ENCODE peak calls at places on chromosomes 3 and 15, in ten cellular contexts. A, V, J, E, B, Z, S, W, H and C are unnamed samples. For H3K9me3, the result is how much of the 10 kb centered on the place peaks cover.

GRCh38 chr3:115784739-115785571 is 161.6 kb downstream of the GAP43 start:
- DNase-seq in E (no peak), V (peak), S (no peak), B (no peak), H (no peak), A (no peak), J (no peak), W (no peak), Z (no peak), C (no peak)

GRCh38 chr3:148957586-148957985 is 33.8 kb upstream of the GYG1 start:
- DNase-seq in S (no peak), W (no peak), H (no peak), V (no peak), Z (peak), E (no peak), A (no peak), J (no peak), B (no peak), C (no peak)

GRCh38 chr3:14829811-14830210 is 11.0 kb downstream of the FGD5 start:
- DNase-seq in A (no peak), Z (no peak), E (no peak), J (no peak), W (no peak), S (no peak), V (no peak), B (peak), H (no peak), C (no peak)

GRCh38 chr15:73804421-73804820 is 51.3 kb upstream of the INSYN1 start:
- DNase-seq in H (no peak), Z (no peak), J (no peak), W (no peak), A (no peak), B (no peak), V (no peak), E (no peak), S (no peak), C (no peak)

GRCh38 chr3:28240440-28240839 is 979 bp upstream of the CMC1 start:
- DNase-seq in E (no peak), S (no peak), A (no peak), V (no peak), H (no peak), J (no peak), B (no peak), W (no peak), Z (peak), C (no peak)

GRCh38 chr3:197495499-197495898 is 60.3 kb downstream of the BDH1 start:
- DNase-seq in A (no peak), B (no peak), J (no peak), V (no peak), S (no peak), E (no peak), W (no peak), H (no peak), Z (no peak), C (no peak)

GRCh38 chr3:188529228-188529627 is 375.3 kb downstream of the LPP start:
- DNase-seq in E (no peak), W (no peak), V (no peak), J (no peak), H (no peak), B (no peak), S (no peak), A (no peak), Z (no peak), C (no peak)

GRCh38 chr15:71752604-71753289 is 57.6 kb upstream of the NR2E3 start:
- DNase-seq in V (peak), B (peak), E (no peak), W (peak), S (no peak), A (no peak), Z (peak), J (peak), H (peak), C (no peak)

GRCh38 chr15:74655424-74655823 is 39.8 kb downstream of the CLK3 start:
- DNase-seq in S (no peak), W (no peak), B (no peak), H (no peak), E (no peak), A (no peak), V (no peak), J (no peak), Z (no peak), C (no peak)

GRCh38 chr3:134496481-134497071 is 10.7 kb downstream of the CEP63 start:
- DNase-seq in S (no peak), W (no peak), J (no peak), B (no peak), V (no peak), A (no peak), Z (no peak), E (no peak), H (no peak), C (no peak)

GRCh38 chr3:179801263-179801662 is 148.4 kb downstream of the USP13 start:
- DNase-seq in S (no peak), H (no peak), V (no peak), E (no peak), W (no peak), A (no peak), Z (peak), J (no peak), B (no peak), C (no peak)

GRCh38 chr3:60841355-60841754 is 409.9 kb downstream of the FHIT start:
- DNase-seq in E (no peak), A (no peak), W (no peak), V (no peak), Z (peak), S (no peak), H (no peak), B (no peak), J (no peak), C (no peak)

GRCh38 chr15:39009740-39010139 is 445.1 kb upstream of the RASGRP1 start:
- DNase-seq in W (no peak), J (no peak), E (no peak), Z (no peak), H (no peak), A (no peak), V (no peak), S (no peak), B (no peak), C (no peak)

GRCh38 chr15:58748040-58748786 is 1.3 kb downstream of the ADAM10 start:
- DNase-seq in S (peak), A (peak), J (no peak), H (no peak), V (no peak), E (no peak), W (no peak), Z (no peak), B (no peak), C (peak)

GRCh38 chr3:63462732-63463131 is 184.6 kb downstream of the SYNPR start:
- DNase-seq in H (no peak), B (no peak), W (no peak), A (no peak), V (no peak), E (no peak), Z (no peak), J (no peak), S (no peak), C (no peak)
- H3K4me3 ChIP-seq in H (no peak), B (no peak), W (no peak), A (no peak), V (no peak), E (no peak), Z (no peak), J (no peak), S (no peak), C (no peak)

DNA sequence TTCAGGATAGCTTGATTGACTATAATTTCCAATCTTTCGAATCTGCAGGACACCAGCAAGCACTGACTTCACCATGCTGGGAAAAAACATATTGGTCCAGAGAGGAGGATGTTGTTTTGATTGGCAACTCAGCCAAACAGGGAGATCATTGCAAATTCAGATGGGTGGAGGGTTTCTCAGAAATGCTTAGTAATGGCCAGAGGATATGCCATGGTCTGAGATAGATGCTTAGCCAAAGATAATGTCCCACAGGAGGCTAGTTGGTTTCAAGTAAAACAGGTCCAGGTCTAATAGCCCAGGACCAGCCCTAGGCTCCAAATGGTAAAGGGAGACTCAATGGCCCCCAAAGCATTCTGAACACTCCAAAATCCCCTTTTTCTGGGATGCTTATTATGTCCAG is 46.7 kb upstream of the CCDC80 start:
- DNase-seq in W (no peak), V (no peak), E (no peak), Z (no peak), A (no peak), J (no peak), B (no peak), S (no peak), H (no peak), C (no peak)
- H3K9me3 ChIP-seq in W (under half), V (under half), E (under half), Z (under half), A (under half), J (under half), B (under half), S (under half), H (under half), C (under half)

GRCh38 chr15:69469467-69470191 is 17.0 kb downstream of the RPLP1 start:
- DNase-seq in V (peak), B (no peak), A (no peak), H (no peak), S (no peak), J (no peak), W (no peak), Z (no peak), E (peak), C (no peak)

GRCh38 chr15:69465253-69465652 is 12.6 kb downstream of the RPLP1 start:
- DNase-seq in E (no peak), J (no peak), Z (no peak), A (no peak), W (no peak), B (no peak), S (no peak), H (no peak), V (no peak), C (no peak)

GRCh38 chr15:69466733-69467132 is 14.1 kb downstream of the RPLP1 start:
- DNase-seq in B (no peak), W (no peak), S (no peak), E (no peak), H (no peak), A (no peak), V (no peak), Z (no peak), J (no peak), C (no peak)

GRCh38 chr15:69467636-69468035 is 15.0 kb downstream of the RPLP1 start:
- DNase-seq in W (no peak), B (peak), E (peak), Z (no peak), S (no peak), V (no peak), A (no peak), H (no peak), J (no peak), C (no peak)

DNA sequence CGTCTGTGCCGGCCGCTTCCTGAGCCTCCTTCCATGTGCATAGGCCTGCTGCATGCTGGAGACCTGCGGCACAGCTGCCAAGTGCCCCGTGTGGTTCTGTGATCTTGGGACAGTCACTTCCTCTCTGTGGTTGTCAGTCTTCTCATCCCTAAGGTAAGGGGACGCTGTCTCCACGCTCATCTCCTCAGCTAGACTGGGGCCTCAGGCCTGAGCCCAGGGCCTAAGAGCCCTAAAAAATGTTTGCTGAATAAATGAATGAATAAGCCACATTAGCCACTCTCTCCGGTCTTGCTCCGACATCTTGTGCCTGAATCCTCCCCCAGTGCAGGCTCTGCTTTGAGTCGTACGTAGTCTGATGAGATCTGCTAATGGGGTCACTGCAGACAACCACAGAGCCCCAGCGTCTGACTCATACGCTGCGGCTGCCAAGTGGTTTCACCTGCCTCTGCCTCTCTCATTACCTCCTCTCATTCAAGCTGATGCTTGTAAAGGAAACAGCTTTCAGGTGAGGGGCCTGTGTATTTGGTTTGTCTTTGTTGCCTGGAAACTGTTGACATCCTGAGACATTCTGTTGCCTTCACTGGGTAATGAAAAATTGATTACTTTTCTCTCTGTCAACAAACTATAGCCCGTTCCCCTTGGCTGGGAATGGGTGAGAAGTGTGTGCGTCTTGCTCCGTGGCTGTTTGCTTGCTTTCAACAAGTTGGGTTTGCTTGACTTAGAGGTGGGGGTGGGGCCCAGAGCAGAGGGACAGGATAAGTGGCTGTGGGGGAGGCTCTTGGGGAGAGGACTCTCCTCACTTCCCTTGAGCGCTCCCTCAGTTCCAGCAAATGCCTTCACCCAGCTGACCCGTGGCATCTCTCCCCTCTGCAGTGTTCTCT is 15.9 kb downstream of the RPLP1 start:
- DNase-seq in S (peak), J (no peak), A (peak), V (peak), H (peak), E (peak), B (peak), Z (no peak), W (no peak), C (peak)
- H3K4me3 ChIP-seq in S (peak), J (no peak), A (no peak), V (no peak), H (no peak), E (no peak), B (no peak), Z (no peak), W (no peak), C (no peak)

GRCh38 chr3:79618883-79619282 is 148.9 kb downstream of the ROBO1 start:
- DNase-seq in A (no peak), B (no peak), J (no peak), H (no peak), E (no peak), Z (no peak), W (no peak), V (no peak), S (no peak), C (no peak)
- H3K9me3 ChIP-seq in A (under half), B (under half), J (under half), H (under half), E (under half), Z (under half), W (under half), V (under half), S (under half), C (under half)

DNA sequence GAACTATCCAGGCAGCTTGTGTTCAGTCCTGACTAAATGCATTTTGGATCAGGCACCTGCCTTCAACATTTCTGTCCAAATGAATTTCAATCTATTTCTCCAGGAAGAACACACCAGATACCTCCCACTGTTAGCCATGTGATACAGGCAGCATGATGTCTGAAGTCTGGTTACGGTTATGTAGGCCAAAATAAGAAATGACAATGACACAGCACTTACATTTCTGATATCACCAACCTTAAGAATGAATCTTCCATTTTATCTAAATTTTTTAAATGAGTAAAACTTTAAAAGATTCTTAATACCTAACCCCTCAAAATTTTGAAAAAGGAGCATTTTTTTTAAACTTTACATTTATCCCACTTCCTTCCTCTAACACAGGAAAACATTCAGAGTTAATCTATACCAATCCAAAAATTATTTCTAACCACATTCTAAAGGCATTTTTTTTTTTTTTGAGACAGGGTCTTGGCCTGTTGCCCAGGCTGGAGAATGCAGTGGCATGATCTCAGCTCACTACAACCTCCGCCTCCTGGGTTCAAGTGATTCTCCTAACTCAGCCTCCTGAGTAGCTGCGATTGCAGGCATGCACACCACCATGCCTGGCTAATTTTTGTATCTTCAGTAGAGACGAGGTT is at the start of gene MAP4:
- DNase-seq in W (no peak), E (no peak), B (no peak), S (no peak), A (no peak), J (no peak), H (no peak), Z (no peak), V (no peak), C (no peak)
- H3K4me3 ChIP-seq in W (no peak), E (peak), B (no peak), S (no peak), A (no peak), J (peak), H (no peak), Z (no peak), V (no peak), C (no peak)

DNA sequence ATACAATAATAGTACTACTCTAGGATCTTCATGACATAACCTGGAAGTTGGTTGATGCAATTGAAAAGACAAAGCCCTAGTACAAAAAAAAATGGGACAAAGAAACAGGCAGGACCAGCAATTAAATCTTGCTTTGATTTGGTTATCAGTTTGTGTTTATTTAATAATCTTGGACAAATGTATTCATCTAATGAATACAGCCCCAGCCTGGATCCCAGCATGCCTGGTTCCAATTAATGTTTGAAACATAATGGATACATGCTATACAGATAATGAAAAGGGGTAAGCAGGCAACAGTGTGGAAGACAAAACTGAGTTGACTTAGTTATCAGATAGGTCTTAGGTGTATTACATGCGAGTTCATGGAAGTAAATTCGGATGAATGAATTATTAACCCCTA is 29.6 kb upstream of the SATB1 start:
- DNase-seq in S (no peak), B (no peak), A (no peak), V (no peak), W (no peak), Z (no peak), E (no peak), J (no peak), H (no peak), C (no peak)
- H3K9me3 ChIP-seq in S (under half), B (under half), A (under half), V (under half), W (under half), Z (under half), E (under half), J (under half), H (under half), C (under half)

GRCh38 chr3:190127207-190127606 is 6.5 kb upstream of the P3H2 start:
- DNase-seq in Z (no peak), J (no peak), A (no peak), W (no peak), E (no peak), S (no peak), H (no peak), V (no peak), B (no peak), C (no peak)
- H3K4me3 ChIP-seq in Z (no peak), J (no peak), A (no peak), W (no peak), E (no peak), S (no peak), H (no peak), V (no peak), B (no peak), C (no peak)

GRCh38 chr15:88940110-88940675 is 27.0 kb upstream of the MFGE8 start:
- DNase-seq in Z (no peak), E (no peak), S (no peak), H (no peak), B (no peak), J (no peak), V (no peak), A (no peak), W (no peak), C (no peak)
- H3K9me3 ChIP-seq in Z (under half), E (under half), S (under half), H (under half), B (under half), J (under half), V (under half), A (under half), W (under half), C (under half)

DNA sequence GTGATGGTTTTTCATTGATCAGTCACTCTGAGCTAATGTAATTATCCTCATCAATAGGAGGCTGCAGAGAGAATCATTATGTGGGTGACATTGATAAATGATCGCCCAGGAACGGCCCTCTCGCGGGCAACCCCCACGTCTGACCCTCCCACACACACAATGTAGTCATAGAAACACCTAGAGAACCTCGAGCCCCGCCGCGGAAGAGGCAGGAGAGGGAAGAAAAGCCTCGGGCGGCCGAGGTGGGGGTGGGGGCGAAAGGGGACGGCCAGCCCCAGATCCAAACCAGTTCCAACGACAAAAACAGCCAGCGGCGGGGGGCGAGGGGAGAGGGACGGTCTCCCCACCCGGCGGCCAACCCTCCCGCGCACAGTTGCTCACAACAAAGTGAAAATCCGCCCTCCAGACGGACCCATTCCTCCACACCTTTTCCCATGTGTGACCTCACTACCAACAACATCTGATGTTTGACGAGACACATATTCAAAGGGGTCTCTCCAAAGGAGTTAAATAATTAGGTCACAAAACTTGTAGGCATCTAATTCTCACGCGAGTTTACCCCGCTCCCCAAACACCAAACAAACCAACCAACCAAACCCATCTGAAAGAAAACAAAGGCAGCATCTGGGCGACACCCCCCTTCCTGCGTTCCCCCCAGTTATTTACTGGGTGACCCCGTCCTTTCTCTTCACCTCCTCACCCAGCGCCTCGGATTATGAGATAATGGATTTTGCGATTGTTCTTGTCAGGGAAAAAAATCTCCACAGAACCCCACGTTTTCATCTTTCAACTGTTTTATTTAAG is 212.9 kb downstream of the MEIS2 start:
- DNase-seq in H (no peak), Z (no peak), E (no peak), V (no peak), J (no peak), W (no peak), B (peak), A (no peak), S (no peak), C (no peak)
- H3K4me3 ChIP-seq in H (no peak), Z (peak), E (peak), V (no peak), J (no peak), W (peak), B (peak), A (no peak), S (no peak), C (no peak)